ENCODE peak calls at places on chromosomes 7 and 10, in seven cellular contexts. K is K562, A is SK-N-SH, V is H1, J is HCT116, M is HepG2, C is GM12878. N is an unnamed sample.

GRCh38 chr7:147400926-147401325 is 1189.6 kb upstream of the C7orf33 start:
- DNase-seq in M (no peak), J (no peak), V (no peak), C (no peak), K (no peak), A (no peak), N (no peak)

GRCh38 chr7:75943864-75944263 is 28.9 kb downstream of the POR start:
- DNase-seq in M (no peak), V (no peak), K (peak), J (peak), A (no peak), C (no peak), N (no peak)

GRCh38 chr10:92010026-92010713 is 86.6 kb downstream of the BTAF1 start:
- DNase-seq in K (no peak), C (no peak), M (peak), J (no peak), A (no peak), V (no peak), N (no peak)

GRCh38 chr7:25495342-25495855 is 267.1 kb upstream of the NPVF start:
- DNase-seq in J (no peak), A (peak), C (no peak), V (no peak), K (peak), M (no peak), N (no peak)

GRCh38 chr10:31605426-31605825 is 286.4 kb downstream of the ZEB1 start:
- DNase-seq in K (no peak), J (no peak), A (no peak), V (no peak), C (no peak), M (no peak), N (no peak)

GRCh38 chr7:20474244-20474643 is 141.2 kb upstream of the ABCB5 start:
- DNase-seq in J (no peak), A (no peak), M (no peak), V (no peak), K (no peak), C (no peak), N (no peak)

GRCh38 chr10:26944261-26944882 is 83.6 kb upstream of the ABI1 start:
- DNase-seq in C (no peak), A (no peak), K (peak), V (no peak), J (no peak), M (no peak), N (no peak)

GRCh38 chr10:15163261-15163864 is 5.1 kb downstream of the NMT2 start:
- DNase-seq in J (no peak), A (no peak), M (no peak), V (no peak), C (no peak), K (no peak), N (no peak)

GRCh38 chr7:138342990-138343389 is 117.1 kb upstream of the TRIM24 start:
- DNase-seq in C (no peak), K (no peak), J (no peak), M (no peak), V (no peak), A (no peak), N (peak)

GRCh38 chr10:128540806-128541739 is 414.9 kb upstream of the MKI67 start:
- DNase-seq in V (peak), C (no peak), M (no peak), A (peak), J (no peak), K (no peak), N (peak)

GRCh38 chr10:127977368-127978009 is 70.6 kb downstream of the PTPRE start:
- DNase-seq in C (no peak), J (no peak), K (no peak), V (no peak), M (no peak), A (peak), N (no peak)

GRCh38 chr7:155431231-155431630 is 26.7 kb upstream of the EN2 start:
- DNase-seq in A (no peak), K (no peak), J (no peak), C (no peak), V (no peak), M (no peak), N (no peak)

GRCh38 chr7:2248984-2249694 is 7.1 kb downstream of the NUDT1 start:
- DNase-seq in M (no peak), K (no peak), J (no peak), A (peak), V (no peak), C (peak), N (no peak)

GRCh38 chr7:51369746-51370145 is 53.1 kb upstream of the COBL start:
- DNase-seq in C (no peak), K (no peak), A (no peak), J (no peak), M (no peak), V (no peak), N (no peak)

GRCh38 chr10:93463723-93464511 is 18.2 kb downstream of the MYOF start:
- DNase-seq in V (no peak), A (no peak), C (no peak), K (no peak), J (no peak), M (no peak), N (no peak)

GRCh38 chr10:95845411-95845810 is 62.4 kb upstream of the CC2D2B start:
- DNase-seq in J (no peak), M (no peak), C (no peak), A (no peak), K (no peak), V (no peak), N (no peak)

GRCh38 chr7:99824091-99824490 is 3.7 kb upstream of the CYP3A43 start:
- DNase-seq in C (no peak), J (no peak), K (no peak), M (no peak), V (no peak), A (no peak), N (no peak)

GRCh38 chr7:32290015-32290414 is 200.2 kb downstream of the LSM5 start:
- DNase-seq in K (no peak), C (no peak), V (no peak), M (no peak), J (no peak), A (peak), N (no peak)

GRCh38 chr7:134460000-134460399 is 1.1 kb upstream of the AKR1B1 start:
- DNase-seq in C (no peak), A (no peak), K (no peak), J (no peak), V (no peak), M (no peak), N (no peak)

GRCh38 chr10:326894-327635 is 191.8 kb downstream of the ZMYND11 start:
- DNase-seq in J (no peak), A (no peak), M (no peak), C (no peak), K (no peak), V (no peak), N (no peak)

GRCh38 chr10:48444266-48444665 is 137.8 kb downstream of the MAPK8 start:
- DNase-seq in V (peak), A (peak), K (no peak), J (peak), M (peak), C (no peak), N (peak)

GRCh38 chr10:641149-642010 is 48.1 kb downstream of the DIP2C start:
- DNase-seq in C (no peak), A (no peak), K (no peak), M (no peak), V (no peak), J (no peak), N (no peak)

GRCh38 chr7:45867471-45867870 is 5.4 kb downstream of the CCDC201 start:
- DNase-seq in J (no peak), C (no peak), A (no peak), V (no peak), M (no peak), K (no peak), N (no peak)

GRCh38 chr7:155871211-155871610 is 58.9 kb upstream of the SHH start:
- DNase-seq in A (no peak), C (no peak), V (peak), J (no peak), M (no peak), K (no peak), N (no peak)

GRCh38 chr7:149306854-149307253 is 44.9 kb downstream of the ZNF783 start:
- DNase-seq in M (no peak), V (no peak), A (no peak), K (no peak), J (no peak), C (no peak), N (no peak)

GRCh38 chr10:61662794-61663259 is at the start of gene CABCOCO1:
- DNase-seq in K (no peak), C (no peak), M (no peak), V (peak), J (peak), A (peak), N (peak)
- TF ChIP-seq JUND in K (no peak), C (no peak), M (no peak), V (no peak), J (no peak), A (no peak), N (no peak)

DNA sequence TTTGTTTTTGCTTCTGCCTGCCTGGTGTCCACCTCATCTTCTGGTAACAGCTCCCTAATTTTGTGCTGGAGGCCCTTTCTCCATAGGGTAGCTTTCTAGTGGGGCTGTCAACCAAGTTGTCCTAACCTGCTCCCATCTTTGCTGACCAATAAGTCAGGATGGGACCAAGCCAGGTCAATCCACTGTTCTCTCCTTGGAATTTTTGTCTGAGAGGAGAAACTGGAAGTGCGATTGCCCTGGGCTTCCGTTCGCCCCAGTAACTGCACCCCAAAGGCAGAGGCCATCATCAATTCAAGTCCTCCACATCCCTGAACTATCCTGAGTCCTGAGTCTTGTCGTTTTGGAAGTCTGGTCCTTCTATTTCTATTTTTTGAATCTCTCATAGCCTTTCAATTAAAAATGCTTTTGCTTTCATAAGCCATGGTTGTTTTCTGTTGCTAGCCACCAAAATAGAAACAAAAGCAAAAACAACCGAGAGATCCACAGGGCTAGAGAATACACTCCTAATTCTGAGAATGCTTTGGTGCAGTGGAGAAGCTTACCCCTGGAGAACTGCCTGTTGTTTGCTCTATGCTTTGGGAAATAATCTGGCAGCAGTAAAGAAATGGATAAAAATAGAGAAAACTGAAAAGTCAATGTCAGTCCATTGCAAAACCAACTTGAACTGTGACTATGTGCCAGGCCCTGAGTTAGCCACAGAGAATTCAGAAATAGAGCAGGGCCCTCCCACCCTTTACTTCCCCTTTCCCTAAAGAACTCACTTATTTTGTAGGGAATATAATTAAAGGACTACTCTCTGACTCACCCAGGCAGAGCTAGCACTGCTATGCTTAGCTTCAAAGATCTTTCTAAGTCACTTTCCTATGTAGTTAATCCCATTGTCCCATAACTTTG is 368.1 kb downstream of the CXCL12 start:
- DNase-seq in V (no peak), J (no peak), A (no peak), M (no peak), K (no peak), C (no peak), N (no peak)
- TF ChIP-seq JUND in V (no peak), J (no peak), A (no peak), M (no peak), K (no peak), C (no peak), N (no peak)

GRCh38 chr7:101736077-101736476 is 81.3 kb upstream of the CUX1 start:
- DNase-seq in V (no peak), A (peak), K (peak), M (no peak), J (no peak), C (no peak), N (no peak)

GRCh38 chr7:101743995-101744360 is 73.4 kb upstream of the CUX1 start:
- DNase-seq in C (no peak), K (no peak), M (no peak), A (no peak), V (peak), J (no peak), N (no peak)

GRCh38 chr7:101743241-101743994 is 74.0 kb upstream of the CUX1 start:
- DNase-seq in K (peak), M (no peak), A (peak), C (no peak), V (peak), J (no peak), N (peak)

GRCh38 chr7:101740981-101741725 is 76.3 kb upstream of the CUX1 start:
- DNase-seq in V (no peak), K (no peak), J (no peak), A (no peak), C (peak), M (no peak), N (no peak)

DNA sequence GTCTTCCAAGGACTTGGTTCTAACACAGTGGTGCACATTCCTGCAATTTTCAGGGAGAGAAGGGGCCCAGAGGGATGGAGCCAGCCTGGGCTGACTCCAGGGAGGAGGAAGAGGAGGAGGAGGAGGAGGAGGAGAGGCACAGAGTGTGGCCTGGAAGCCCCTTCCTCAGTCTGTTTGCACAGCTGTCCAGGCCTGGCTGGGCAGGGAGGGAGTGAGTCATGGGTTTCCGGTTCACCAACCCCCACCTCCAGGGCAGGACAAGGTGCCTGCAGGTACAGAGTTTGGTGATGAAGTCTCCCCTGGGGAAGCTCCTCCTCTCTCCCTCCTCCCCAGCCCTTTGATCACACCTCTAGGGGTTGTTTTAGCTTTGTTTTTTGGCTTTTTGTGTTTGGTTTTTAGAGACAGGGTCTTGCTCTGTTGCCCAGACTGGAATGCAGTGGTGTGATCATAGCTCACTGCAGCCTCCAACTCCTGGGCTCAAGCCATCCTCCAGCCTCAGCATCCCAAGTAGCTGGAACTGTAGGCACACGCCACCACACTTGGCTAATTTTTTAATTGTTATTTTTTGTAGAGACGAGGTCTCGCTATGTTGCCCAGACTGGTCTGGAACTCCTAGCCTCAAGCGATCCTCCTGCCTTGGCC is 77.5 kb upstream of the CUX1 start:
- DNase-seq in M (no peak), K (no peak), A (no peak), V (no peak), J (no peak), C (no peak), N (no peak)
- TF ChIP-seq JUND in M (no peak), K (peak), A (no peak), V (no peak), J (peak), C (no peak), N (no peak)

GRCh38 chr10:10967502-10967901 is 50.2 kb upstream of the CELF2 start:
- DNase-seq in K (no peak), J (no peak), M (no peak), A (no peak), C (no peak), V (no peak), N (no peak)

GRCh38 chr10:10961078-10961477 is 56.6 kb upstream of the CELF2 start:
- DNase-seq in M (no peak), K (no peak), V (no peak), C (no peak), J (no peak), A (no peak), N (no peak)

DNA sequence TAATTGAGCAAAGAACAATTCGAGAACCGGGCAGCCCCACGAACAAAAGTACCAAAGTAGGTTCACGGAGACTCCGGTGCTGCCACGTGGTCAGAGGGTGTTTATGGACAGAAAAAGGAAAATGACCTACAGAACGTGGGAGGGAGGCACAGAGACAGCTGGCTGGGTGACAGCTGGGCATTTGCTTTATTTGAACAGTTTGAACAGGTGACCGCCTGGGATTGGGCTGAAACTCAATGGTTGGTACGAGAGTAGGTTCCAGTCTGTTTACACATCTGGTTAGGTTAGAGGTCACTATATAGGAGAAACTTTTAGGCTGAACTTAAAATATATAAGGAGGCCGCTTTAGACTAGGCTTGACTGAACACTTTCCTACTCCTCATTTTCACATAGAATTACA is 50.6 kb upstream of the CELF2 start:
- DNase-seq in J (no peak), V (no peak), K (no peak), C (no peak), M (no peak), A (no peak), N (no peak)
- TF ChIP-seq JUND in J (no peak), V (no peak), K (no peak), C (no peak), M (no peak), A (no peak), N (no peak)

GRCh38 chr7:70734436-70734835 is 397.5 kb upstream of the GALNT17 start:
- DNase-seq in K (no peak), M (no peak), J (no peak), V (no peak), A (peak), C (no peak), N (no peak)

GRCh38 chr7:70738486-70738885 is 393.5 kb upstream of the GALNT17 start:
- DNase-seq in C (no peak), A (no peak), M (no peak), K (no peak), V (no peak), J (no peak), N (no peak)

GRCh38 chr7:70738080-70738479 is 393.9 kb upstream of the GALNT17 start:
- DNase-seq in C (no peak), M (no peak), K (no peak), A (no peak), V (no peak), J (no peak), N (peak)

GRCh38 chr7:70735313-70735712 is 396.6 kb upstream of the GALNT17 start:
- DNase-seq in J (no peak), M (no peak), V (no peak), C (no peak), K (no peak), A (no peak), N (no peak)

DNA sequence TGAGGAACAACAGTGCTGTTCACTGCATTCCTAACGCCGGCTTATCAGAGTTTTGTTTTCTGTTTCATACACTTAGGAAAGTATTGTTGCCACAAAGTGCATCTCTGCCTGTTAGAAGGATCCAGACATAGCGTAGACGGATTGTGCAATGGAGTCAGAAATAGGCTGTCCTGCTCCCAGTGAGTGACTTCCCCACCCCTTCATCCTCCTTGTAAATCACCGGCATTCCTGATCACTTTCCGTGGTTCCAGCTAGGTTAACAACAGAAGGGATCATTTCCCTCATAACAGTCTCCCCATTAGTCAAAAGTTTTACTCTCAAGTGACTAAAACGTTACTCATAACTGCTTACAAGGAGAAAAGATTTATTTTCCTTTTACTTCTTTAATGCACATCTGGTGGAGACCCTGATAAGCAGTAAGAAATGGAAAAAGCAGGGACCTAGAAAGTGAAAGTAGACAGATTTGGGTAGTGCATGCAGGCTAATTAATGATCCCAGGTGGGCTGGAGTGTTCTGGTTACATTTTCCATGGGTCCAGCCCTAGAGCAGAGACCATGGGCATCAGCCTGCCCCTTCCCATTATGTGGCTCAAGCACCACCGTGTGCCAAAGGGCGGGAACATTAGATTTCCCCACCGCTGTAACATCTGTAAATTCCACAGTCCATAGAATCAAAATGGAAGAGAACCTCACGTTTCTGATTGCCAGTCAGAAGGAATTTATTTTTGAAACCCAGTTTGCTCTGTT is 395.1 kb upstream of the GALNT17 start:
- DNase-seq in M (no peak), K (no peak), V (peak), J (no peak), C (no peak), A (peak), N (peak)
- TF ChIP-seq JUND in M (no peak), K (no peak), V (no peak), J (no peak), C (no peak), A (peak), N (no peak)

N was measured in T47D.